ENCODE peak calls at places on chromosomes 4 and X, in eight cellular contexts. One of them, this sample, is unnamed.

GRCh38 chr4:85970535-85970934 is 389.3 kb downstream of the MAPK10 start:
- DNase-seq in mammary epithelial cell: no peak
- DNase-seq in H1: no peak
- DNase-seq in adrenal gland: no peak
- DNase-seq in suprapubic skin: no peak
- DNase-seq in IMR-90: no peak
- DNase-seq in ascending aorta: no peak
- DNase-seq in tibial artery: no peak
- DNase-seq in this sample: no peak

GRCh38 chrX:74259879-74260491 is 44.0 kb upstream of the ZCCHC13 start:
- DNase-seq in IMR-90: no peak
- DNase-seq in mammary epithelial cell: no peak
- DNase-seq in ascending aorta: no peak
- DNase-seq in suprapubic skin: no peak
- DNase-seq in tibial artery: no peak
- DNase-seq in H1: peak; percentile 82
- DNase-seq in adrenal gland: no peak
- DNase-seq in this sample: no peak

GRCh38 chr4:32840461-32841189 is 2120.5 kb downstream of the PCDH7 start:
- DNase-seq in mammary epithelial cell: no peak
- DNase-seq in suprapubic skin: no peak
- DNase-seq in ascending aorta: no peak
- DNase-seq in adrenal gland: no peak
- DNase-seq in tibial artery: no peak
- DNase-seq in IMR-90: no peak
- DNase-seq in H1: no peak
- DNase-seq in this sample: no peak

GRCh38 chrX:13430136-13430827 is 110.4 kb upstream of the ATXN3L start:
- DNase-seq in tibial artery: no peak
- DNase-seq in IMR-90: peak; percentile 37
- DNase-seq in H1: no peak
- DNase-seq in suprapubic skin: no peak
- DNase-seq in ascending aorta: no peak
- DNase-seq in adrenal gland: no peak
- DNase-seq in mammary epithelial cell: peak; percentile 29
- DNase-seq in this sample: no peak

GRCh38 chr4:40189997-40190396 is 6.8 kb upstream of the RHOH start:
- DNase-seq in tibial artery: no peak
- DNase-seq in IMR-90: peak; percentile 11
- DNase-seq in ascending aorta: no peak
- DNase-seq in mammary epithelial cell: no peak
- DNase-seq in adrenal gland: no peak
- DNase-seq in H1: no peak
- DNase-seq in suprapubic skin: no peak
- DNase-seq in this sample: no peak

GRCh38 chrX:20265726-20266681 is 705 bp downstream of the RPS6KA3 start:
- DNase-seq in ascending aorta: peak; percentile 64
- DNase-seq in suprapubic skin: peak; percentile 72
- DNase-seq in tibial artery: peak; percentile 63
- DNase-seq in IMR-90: peak; percentile 12
- DNase-seq in adrenal gland: peak; percentile 56
- DNase-seq in H1: no peak
- DNase-seq in mammary epithelial cell: peak; percentile 16
- DNase-seq in this sample: peak; percentile 7

GRCh38 chrX:43861750-43862149 is 20.5 kb downstream of the MAOB start:
- DNase-seq in H1: no peak
- DNase-seq in tibial artery: no peak
- DNase-seq in ascending aorta: peak; percentile 68
- DNase-seq in IMR-90: no peak
- DNase-seq in adrenal gland: peak; percentile 52
- DNase-seq in suprapubic skin: no peak
- DNase-seq in mammary epithelial cell: peak; percentile 57
- DNase-seq in this sample: no peak

GRCh38 chr4:17619416-17620105 is 5.1 kb downstream of the MED28 start:
- DNase-seq in tibial artery: no peak
- DNase-seq in H1: no peak
- DNase-seq in IMR-90: peak; percentile 87
- DNase-seq in ascending aorta: no peak
- DNase-seq in mammary epithelial cell: no peak
- DNase-seq in adrenal gland: peak; percentile 39
- DNase-seq in suprapubic skin: no peak
- DNase-seq in this sample: no peak

GRCh38 chr4:11281720-11282119 is 147.0 kb downstream of the HS3ST1 start:
- DNase-seq in tibial artery: no peak
- DNase-seq in H1: no peak
- DNase-seq in ascending aorta: no peak
- DNase-seq in suprapubic skin: no peak
- DNase-seq in mammary epithelial cell: peak; percentile 24
- DNase-seq in adrenal gland: no peak
- DNase-seq in IMR-90: no peak
- DNase-seq in this sample: no peak

GRCh38 chr4:167032876-167033275 is 201.4 kb downstream of the SPOCK3 start:
- DNase-seq in H1: no peak
- DNase-seq in tibial artery: no peak
- DNase-seq in mammary epithelial cell: peak; percentile 82
- DNase-seq in suprapubic skin: no peak
- DNase-seq in adrenal gland: no peak
- DNase-seq in ascending aorta: no peak
- DNase-seq in IMR-90: peak; percentile 39
- DNase-seq in this sample: peak; percentile 32

GRCh38 chr4:87010192-87010591 is 75.4 kb downstream of the AFF1 start:
- DNase-seq in ascending aorta: no peak
- DNase-seq in mammary epithelial cell: no peak
- DNase-seq in H1: no peak
- DNase-seq in suprapubic skin: no peak
- DNase-seq in adrenal gland: no peak
- DNase-seq in tibial artery: no peak
- DNase-seq in IMR-90: no peak
- DNase-seq in this sample: no peak

GRCh38 chr4:87009095-87009648 is 74.4 kb downstream of the AFF1 start:
- DNase-seq in suprapubic skin: no peak
- DNase-seq in tibial artery: no peak
- DNase-seq in adrenal gland: no peak
- DNase-seq in H1: no peak
- DNase-seq in IMR-90: no peak
- DNase-seq in ascending aorta: no peak
- DNase-seq in mammary epithelial cell: no peak
- DNase-seq in this sample: no peak

GRCh38 chr4:87014284-87014782 is 79.5 kb downstream of the AFF1 start:
- DNase-seq in mammary epithelial cell: no peak
- DNase-seq in adrenal gland: no peak
- DNase-seq in H1: no peak
- DNase-seq in ascending aorta: no peak
- DNase-seq in IMR-90: peak; percentile 39
- DNase-seq in suprapubic skin: no peak
- DNase-seq in tibial artery: no peak
- DNase-seq in this sample: no peak

GRCh38 chr4:87012265-87012953 is 77.6 kb downstream of the AFF1 start:
- DNase-seq in tibial artery: no peak
- DNase-seq in IMR-90: no peak
- DNase-seq in mammary epithelial cell: no peak
- DNase-seq in ascending aorta: no peak
- DNase-seq in H1: no peak
- DNase-seq in adrenal gland: no peak
- DNase-seq in suprapubic skin: no peak
- DNase-seq in this sample: no peak

GRCh38 chr4:87011340-87012034 is 76.7 kb downstream of the AFF1 start:
- DNase-seq in suprapubic skin: no peak
- DNase-seq in H1: no peak
- DNase-seq in ascending aorta: no peak
- DNase-seq in tibial artery: no peak
- DNase-seq in IMR-90: peak; percentile 89
- DNase-seq in adrenal gland: no peak
- DNase-seq in mammary epithelial cell: peak; percentile 80
- DNase-seq in this sample: no peak
- H3K4me1 ChIP-seq in suprapubic skin: peaks cover 83% of the 10 kb centered on the region
- H3K4me1 ChIP-seq in H1: peaks cover 7% of the 10 kb centered on the region
- H3K4me1 ChIP-seq in ascending aorta: peaks cover 45% of the 10 kb centered on the region
- H3K4me1 ChIP-seq in tibial artery: peaks cover 55% of the 10 kb centered on the region
- H3K4me1 ChIP-seq in IMR-90: peaks cover 6% of the 10 kb centered on the region
- H3K4me1 ChIP-seq in adrenal gland: peaks cover 57% of the 10 kb centered on the region
- H3K4me1 ChIP-seq in mammary epithelial cell: peaks cover 38% of the 10 kb centered on the region
- H3K4me1 ChIP-seq in this sample: peaks cover 17% of the 10 kb centered on the region

DNA sequence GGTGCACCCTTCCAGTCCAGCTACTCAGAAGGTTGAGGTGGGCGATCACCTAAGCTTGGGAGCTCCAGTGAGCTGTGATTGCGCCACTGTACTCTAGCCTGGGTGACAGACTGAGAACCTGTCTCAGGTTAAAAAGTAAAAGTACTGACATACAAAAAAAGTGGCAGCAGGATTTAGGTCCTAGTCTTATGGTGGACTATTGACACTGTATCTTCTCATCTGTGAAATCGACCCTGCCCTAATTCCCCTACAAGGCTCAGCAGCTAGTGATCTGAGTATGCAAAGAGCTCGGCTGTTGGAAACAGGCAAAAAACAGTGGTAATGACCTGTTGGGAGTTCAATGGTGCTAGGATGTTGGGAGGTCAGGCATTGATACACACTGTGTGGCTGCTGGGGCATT is 57.0 kb downstream of the LEF1 start:
- DNase-seq in H1: no peak
- DNase-seq in tibial artery: no peak
- DNase-seq in suprapubic skin: no peak
- DNase-seq in IMR-90: no peak
- DNase-seq in ascending aorta: no peak
- DNase-seq in mammary epithelial cell: no peak
- DNase-seq in adrenal gland: no peak
- DNase-seq in this sample: no peak
- H3K4me1 ChIP-seq in H1: no peaks in the 10 kb centered on the region
- H3K4me1 ChIP-seq in tibial artery: no peaks in the 10 kb centered on the region
- H3K4me1 ChIP-seq in suprapubic skin: no peaks in the 10 kb centered on the region
- H3K4me1 ChIP-seq in IMR-90: no peaks in the 10 kb centered on the region
- H3K4me1 ChIP-seq in ascending aorta: no peaks in the 10 kb centered on the region
- H3K4me1 ChIP-seq in mammary epithelial cell: no peaks in the 10 kb centered on the region
- H3K4me1 ChIP-seq in adrenal gland: peaks cover 6% of the 10 kb centered on the region
- H3K4me1 ChIP-seq in this sample: no peaks in the 10 kb centered on the region

GRCh38 chr4:1216869-1217294 is 32.0 kb downstream of the CTBP1 start:
- DNase-seq in IMR-90: no peak
- DNase-seq in adrenal gland: peak; percentile 73
- DNase-seq in tibial artery: no peak
- DNase-seq in suprapubic skin: no peak
- DNase-seq in H1: no peak
- DNase-seq in mammary epithelial cell: no peak
- DNase-seq in ascending aorta: no peak
- DNase-seq in this sample: no peak

GRCh38 chr4:1216076-1216614 is 32.8 kb downstream of the CTBP1 start:
- DNase-seq in ascending aorta: no peak
- DNase-seq in mammary epithelial cell: no peak
- DNase-seq in tibial artery: no peak
- DNase-seq in IMR-90: no peak
- DNase-seq in H1: no peak
- DNase-seq in adrenal gland: no peak
- DNase-seq in suprapubic skin: no peak
- DNase-seq in this sample: no peak

GRCh38 chr4:1215347-1216075 is 33.4 kb downstream of the CTBP1 start:
- DNase-seq in tibial artery: no peak
- DNase-seq in adrenal gland: no peak
- DNase-seq in suprapubic skin: no peak
- DNase-seq in ascending aorta: no peak
- DNase-seq in mammary epithelial cell: no peak
- DNase-seq in IMR-90: no peak
- DNase-seq in H1: no peak
- DNase-seq in this sample: no peak

GRCh38 chr4:1218892-1219552 is 29.9 kb downstream of the CTBP1 start:
- DNase-seq in tibial artery: no peak
- DNase-seq in ascending aorta: no peak
- DNase-seq in H1: no peak
- DNase-seq in adrenal gland: no peak
- DNase-seq in mammary epithelial cell: no peak
- DNase-seq in IMR-90: no peak
- DNase-seq in suprapubic skin: no peak
- DNase-seq in this sample: no peak

DNA sequence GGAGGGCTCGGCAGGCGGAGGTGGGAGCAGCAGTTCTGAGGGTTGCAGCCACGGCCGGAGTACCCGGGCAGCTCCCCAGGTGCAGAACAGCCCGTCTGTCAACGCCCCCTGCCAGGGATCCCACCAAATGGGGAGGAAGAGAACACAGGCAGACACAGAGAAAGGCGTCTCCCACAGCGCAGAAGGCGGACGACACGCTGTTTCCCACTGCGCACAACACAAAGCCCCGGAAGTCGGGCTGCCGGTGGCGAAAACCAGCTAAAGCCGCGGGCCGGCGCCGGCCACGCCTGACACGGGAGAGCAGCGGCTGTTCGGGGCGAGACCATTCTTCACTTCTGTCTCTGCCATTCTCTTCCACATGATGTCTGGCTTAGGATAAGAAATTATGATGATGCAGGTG is 31.6 kb downstream of the CTBP1 start:
- DNase-seq in tibial artery: no peak
- DNase-seq in ascending aorta: no peak
- DNase-seq in IMR-90: no peak
- DNase-seq in H1: no peak
- DNase-seq in mammary epithelial cell: no peak
- DNase-seq in suprapubic skin: no peak
- DNase-seq in adrenal gland: no peak
- DNase-seq in this sample: no peak
- H3K4me1 ChIP-seq in tibial artery: no peaks in the 10 kb centered on the region
- H3K4me1 ChIP-seq in ascending aorta: no peaks in the 10 kb centered on the region
- H3K4me1 ChIP-seq in IMR-90: peaks cover 3% of the 10 kb centered on the region
- H3K4me1 ChIP-seq in H1: no peaks in the 10 kb centered on the region
- H3K4me1 ChIP-seq in mammary epithelial cell: no peaks in the 10 kb centered on the region
- H3K4me1 ChIP-seq in suprapubic skin: peaks cover 64% of the 10 kb centered on the region
- H3K4me1 ChIP-seq in adrenal gland: peaks cover 8% of the 10 kb centered on the region
- H3K4me1 ChIP-seq in this sample: no peaks in the 10 kb centered on the region

GRCh38 chr4:68385267-68385666 is 35.4 kb upstream of the YTHDC1 start:
- DNase-seq in H1: no peak
- DNase-seq in tibial artery: no peak
- DNase-seq in adrenal gland: no peak
- DNase-seq in IMR-90: no peak
- DNase-seq in suprapubic skin: no peak
- DNase-seq in ascending aorta: no peak
- DNase-seq in mammary epithelial cell: no peak
- DNase-seq in this sample: no peak

GRCh38 chr4:68391451-68391850 is 41.6 kb upstream of the YTHDC1 start:
- DNase-seq in ascending aorta: no peak
- DNase-seq in tibial artery: no peak
- DNase-seq in H1: no peak
- DNase-seq in IMR-90: no peak
- DNase-seq in mammary epithelial cell: no peak
- DNase-seq in adrenal gland: no peak
- DNase-seq in suprapubic skin: no peak
- DNase-seq in this sample: no peak

GRCh38 chr4:68388347-68388746 is 38.5 kb upstream of the YTHDC1 start:
- DNase-seq in adrenal gland: no peak
- DNase-seq in suprapubic skin: no peak
- DNase-seq in tibial artery: no peak
- DNase-seq in mammary epithelial cell: no peak
- DNase-seq in H1: no peak
- DNase-seq in ascending aorta: no peak
- DNase-seq in IMR-90: no peak
- DNase-seq in this sample: no peak

DNA sequence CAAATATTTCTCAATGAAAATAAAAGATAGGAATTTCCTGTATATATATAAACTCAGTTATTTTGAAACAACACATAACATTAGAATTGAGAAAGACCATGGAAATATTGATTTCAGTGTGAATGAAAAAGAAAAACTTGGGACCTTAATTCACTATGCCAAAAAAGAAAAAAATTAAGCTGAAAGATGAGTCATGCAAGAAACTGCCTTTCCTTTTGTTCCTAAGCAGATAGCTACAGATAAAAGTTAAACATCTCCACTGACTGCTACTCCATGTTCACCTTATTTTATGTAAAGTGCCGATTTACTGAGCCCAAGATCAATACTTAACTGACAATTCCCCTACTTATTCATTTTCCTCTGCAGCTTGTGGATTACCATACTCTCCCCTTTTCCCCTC is 40.3 kb upstream of the YTHDC1 start:
- DNase-seq in tibial artery: no peak
- DNase-seq in suprapubic skin: no peak
- DNase-seq in IMR-90: no peak
- DNase-seq in adrenal gland: no peak
- DNase-seq in H1: no peak
- DNase-seq in mammary epithelial cell: no peak
- DNase-seq in ascending aorta: no peak
- DNase-seq in this sample: no peak
- H3K4me1 ChIP-seq in tibial artery: no peaks in the 10 kb centered on the region
- H3K4me1 ChIP-seq in suprapubic skin: no peaks in the 10 kb centered on the region
- H3K4me1 ChIP-seq in IMR-90: no peaks in the 10 kb centered on the region
- H3K4me1 ChIP-seq in adrenal gland: no peaks in the 10 kb centered on the region
- H3K4me1 ChIP-seq in H1: no peaks in the 10 kb centered on the region
- H3K4me1 ChIP-seq in mammary epithelial cell: no peaks in the 10 kb centered on the region
- H3K4me1 ChIP-seq in ascending aorta: no peaks in the 10 kb centered on the region
- H3K4me1 ChIP-seq in this sample: no peaks in the 10 kb centered on the region

This sample was measured in BE2C.